ENCODE peak calls at places on chromosomes 2 and 18, in five cellular contexts. One of them, this sample, is unnamed.

GRCh38 chr2:100976634-100977391 is 25.3 kb upstream of the RPL31 start:
- DNase-seq in GM10248: peak; percentile 79
- DNase-seq in fibroblast of the aortic adventitia: no peak
- DNase-seq in activated CD4-positive, alpha-beta T cell treated with anti-CD3 and anti-CD28 coated beads, Interleukin-2, amount 50 U/mL, for 24 hours: no peak
- DNase-seq in COR-L47: no peak
- DNase-seq in this sample: peak; percentile 59

GRCh38 chr18:49934457-49934856 is 121.1 kb upstream of the ACAA2 start:
- DNase-seq in activated CD4-positive, alpha-beta T cell treated with anti-CD3 and anti-CD28 coated beads, Interleukin-2, amount 50 U/mL, for 24 hours: no peak
- DNase-seq in fibroblast of the aortic adventitia: no peak
- DNase-seq in GM10248: no peak
- DNase-seq in COR-L47: no peak
- DNase-seq in this sample: no peak

GRCh38 chr18:11119962-11120361 is 29.4 kb downstream of the PIEZO2 start:
- DNase-seq in GM10248: no peak
- DNase-seq in COR-L47: no peak
- DNase-seq in activated CD4-positive, alpha-beta T cell treated with anti-CD3 and anti-CD28 coated beads, Interleukin-2, amount 50 U/mL, for 24 hours: no peak
- DNase-seq in fibroblast of the aortic adventitia: peak; percentile 26
- DNase-seq in this sample: no peak

GRCh38 chr18:58222439-58223125 is 178.6 kb downstream of the NEDD4L start:
- DNase-seq in GM10248: no peak
- DNase-seq in COR-L47: no peak
- DNase-seq in activated CD4-positive, alpha-beta T cell treated with anti-CD3 and anti-CD28 coated beads, Interleukin-2, amount 50 U/mL, for 24 hours: no peak
- DNase-seq in fibroblast of the aortic adventitia: no peak
- DNase-seq in this sample: no peak

GRCh38 chr2:226411727-226412360 is 387.8 kb downstream of the IRS1 start:
- DNase-seq in COR-L47: no peak
- DNase-seq in activated CD4-positive, alpha-beta T cell treated with anti-CD3 and anti-CD28 coated beads, Interleukin-2, amount 50 U/mL, for 24 hours: no peak
- DNase-seq in GM10248: no peak
- DNase-seq in fibroblast of the aortic adventitia: no peak
- DNase-seq in this sample: no peak

GRCh38 chr2:230864605-230865323 is at the start of gene ITM2C:
- DNase-seq in COR-L47: peak; percentile 21
- DNase-seq in GM10248: peak; percentile 90
- DNase-seq in activated CD4-positive, alpha-beta T cell treated with anti-CD3 and anti-CD28 coated beads, Interleukin-2, amount 50 U/mL, for 24 hours: peak; percentile 62
- DNase-seq in fibroblast of the aortic adventitia: peak; percentile 43
- DNase-seq in this sample: peak; percentile 81

GRCh38 chr2:112723556-112723940 is 2.7 kb downstream of the NT5DC4 start:
- DNase-seq in activated CD4-positive, alpha-beta T cell treated with anti-CD3 and anti-CD28 coated beads, Interleukin-2, amount 50 U/mL, for 24 hours: no peak
- DNase-seq in fibroblast of the aortic adventitia: no peak
- DNase-seq in COR-L47: no peak
- DNase-seq in GM10248: no peak
- DNase-seq in this sample: no peak

GRCh38 chr2:203673933-203674332 is 32.5 kb upstream of the CD28 start:
- DNase-seq in activated CD4-positive, alpha-beta T cell treated with anti-CD3 and anti-CD28 coated beads, Interleukin-2, amount 50 U/mL, for 24 hours: no peak
- DNase-seq in fibroblast of the aortic adventitia: no peak
- DNase-seq in COR-L47: no peak
- DNase-seq in GM10248: peak; percentile 50
- DNase-seq in this sample: no peak

GRCh38 chr2:191835539-191836350 is 11.1 kb downstream of the CAVIN2 start:
- DNase-seq in activated CD4-positive, alpha-beta T cell treated with anti-CD3 and anti-CD28 coated beads, Interleukin-2, amount 50 U/mL, for 24 hours: no peak
- DNase-seq in GM10248: no peak
- DNase-seq in fibroblast of the aortic adventitia: no peak
- DNase-seq in COR-L47: no peak
- DNase-seq in this sample: peak; percentile 29

GRCh38 chr2:101048756-101049155 is 46.7 kb downstream of the RPL31 start:
- DNase-seq in GM10248: no peak
- DNase-seq in activated CD4-positive, alpha-beta T cell treated with anti-CD3 and anti-CD28 coated beads, Interleukin-2, amount 50 U/mL, for 24 hours: no peak
- DNase-seq in fibroblast of the aortic adventitia: no peak
- DNase-seq in COR-L47: no peak
- DNase-seq in this sample: no peak

GRCh38 chr2:98334439-98335078 is 11.7 kb upstream of the CNGA3 start:
- DNase-seq in COR-L47: peak; percentile 26
- DNase-seq in activated CD4-positive, alpha-beta T cell treated with anti-CD3 and anti-CD28 coated beads, Interleukin-2, amount 50 U/mL, for 24 hours: no peak
- DNase-seq in fibroblast of the aortic adventitia: peak; percentile 84
- DNase-seq in GM10248: no peak
- DNase-seq in this sample: peak; percentile 56

GRCh38 chr2:74532222-74532621 is 2.5 kb downstream of the HTRA2 start:
- DNase-seq in fibroblast of the aortic adventitia: peak; percentile 72
- DNase-seq in COR-L47: no peak
- DNase-seq in activated CD4-positive, alpha-beta T cell treated with anti-CD3 and anti-CD28 coated beads, Interleukin-2, amount 50 U/mL, for 24 hours: no peak
- DNase-seq in GM10248: no peak
- DNase-seq in this sample: no peak

This sample was measured in ELF-1.